ENCODE peak calls at places on chromosome X, in five cellular contexts. One of them, this sample, is unnamed.

GRCh38 chrX:107574054-107574683 is 54.1 kb upstream of the PRPS1 start:
- DNase-seq in amygdala: no peak
- DNase-seq in neural crest cell: no peak
- DNase-seq in adrenal gland: no peak
- DNase-seq in naive thymus-derived CD8-positive, alpha-beta T cell: no peak
- DNase-seq in this sample: no peak

GRCh38 chrX:2614911-2615310 is 76.2 kb upstream of the CD99 start:
- DNase-seq in amygdala: no peak
- DNase-seq in neural crest cell: no peak
- DNase-seq in adrenal gland: no peak
- DNase-seq in naive thymus-derived CD8-positive, alpha-beta T cell: no peak
- DNase-seq in this sample: no peak

GRCh38 chrX:23332888-23333821 is 1.5 kb upstream of the PTCHD1 start:
- DNase-seq in amygdala: no peak
- DNase-seq in neural crest cell: peak; percentile 8
- DNase-seq in adrenal gland: no peak
- DNase-seq in naive thymus-derived CD8-positive, alpha-beta T cell: no peak
- DNase-seq in this sample: no peak

GRCh38 chrX:66074920-66075879 is 35.3 kb upstream of the VSIG4 start:
- DNase-seq in amygdala: peak; percentile 1
- DNase-seq in neural crest cell: no peak
- DNase-seq in adrenal gland: peak; percentile 64
- DNase-seq in naive thymus-derived CD8-positive, alpha-beta T cell: peak; percentile 26
- DNase-seq in this sample: no peak

GRCh38 chrX:34338046-34338445 is 205.9 kb upstream of the FAM47A start:
- DNase-seq in amygdala: no peak
- DNase-seq in neural crest cell: no peak
- DNase-seq in adrenal gland: no peak
- DNase-seq in naive thymus-derived CD8-positive, alpha-beta T cell: no peak
- DNase-seq in this sample: no peak

GRCh38 chrX:9318213-9318612 is 146.6 kb upstream of the TBL1X start:
- DNase-seq in amygdala: no peak
- DNase-seq in neural crest cell: no peak
- DNase-seq in adrenal gland: no peak
- DNase-seq in naive thymus-derived CD8-positive, alpha-beta T cell: peak; percentile 36
- DNase-seq in this sample: no peak

GRCh38 chrX:130786030-130786429 is 117.0 kb downstream of the ENOX2 start:
- DNase-seq in amygdala: no peak
- DNase-seq in neural crest cell: no peak
- DNase-seq in adrenal gland: no peak
- DNase-seq in naive thymus-derived CD8-positive, alpha-beta T cell: no peak
- DNase-seq in this sample: no peak

GRCh38 chrX:12956704-12957541 is 18.0 kb upstream of the TMSB4X start:
- DNase-seq in amygdala: no peak
- DNase-seq in neural crest cell: no peak
- DNase-seq in adrenal gland: no peak
- DNase-seq in naive thymus-derived CD8-positive, alpha-beta T cell: peak; percentile 88
- DNase-seq in this sample: no peak

GRCh38 chrX:100356497-100356896 is 53.6 kb downstream of the PCDH19 start:
- DNase-seq in amygdala: no peak
- DNase-seq in neural crest cell: no peak
- DNase-seq in adrenal gland: no peak
- DNase-seq in naive thymus-derived CD8-positive, alpha-beta T cell: no peak
- DNase-seq in this sample: no peak

GRCh38 chrX:69158166-69159040 is 6.8 kb downstream of the PJA1 start:
- DNase-seq in amygdala: no peak
- DNase-seq in neural crest cell: no peak
- DNase-seq in adrenal gland: peak; percentile 60
- DNase-seq in naive thymus-derived CD8-positive, alpha-beta T cell: peak; percentile 40
- DNase-seq in this sample: peak; percentile 83

GRCh38 chrX:111719426-111720210 is 38.6 kb downstream of the ALG13 start:
- DNase-seq in amygdala: no peak
- DNase-seq in neural crest cell: no peak
- DNase-seq in adrenal gland: no peak
- DNase-seq in naive thymus-derived CD8-positive, alpha-beta T cell: no peak
- DNase-seq in this sample: no peak

GRCh38 chrX:110758781-110759180 is 36.8 kb downstream of the CHRDL1 start:
- DNase-seq in amygdala: no peak
- DNase-seq in neural crest cell: no peak
- DNase-seq in adrenal gland: no peak
- DNase-seq in naive thymus-derived CD8-positive, alpha-beta T cell: no peak
- DNase-seq in this sample: no peak

GRCh38 chrX:79556750-79557149 is 189.6 kb upstream of the ITM2A start:
- DNase-seq in amygdala: no peak
- DNase-seq in neural crest cell: no peak
- DNase-seq in adrenal gland: no peak
- DNase-seq in naive thymus-derived CD8-positive, alpha-beta T cell: no peak
- DNase-seq in this sample: no peak

GRCh38 chrX:16993791-16994318 is 47.4 kb downstream of the REPS2 start:
- DNase-seq in amygdala: no peak
- DNase-seq in neural crest cell: no peak
- DNase-seq in adrenal gland: no peak
- DNase-seq in naive thymus-derived CD8-positive, alpha-beta T cell: no peak
- DNase-seq in this sample: no peak

GRCh38 chrX:134406230-134406794 is 53.7 kb upstream of the HPRT1 start:
- DNase-seq in amygdala: no peak
- DNase-seq in neural crest cell: no peak
- DNase-seq in adrenal gland: no peak
- DNase-seq in naive thymus-derived CD8-positive, alpha-beta T cell: no peak
- DNase-seq in this sample: no peak

GRCh38 chrX:45300638-45301037 is 100.0 kb upstream of the DIPK2B start:
- DNase-seq in amygdala: no peak
- DNase-seq in neural crest cell: no peak
- DNase-seq in adrenal gland: no peak
- DNase-seq in naive thymus-derived CD8-positive, alpha-beta T cell: no peak
- DNase-seq in this sample: no peak